ENCODE peak calls at places on chromosomes 5 and 9, in five cellular contexts. O is LHCN-M2; F is HAP-1; X is activated CD8-positive, alpha-beta memory T cell treated with anti-CD3 and anti-CD28 coated beads, Interleukin-2, amount 10 ng/mL, durations not matched to agents 7 days and 5 days; D is glutamatergic neuron. L is an unnamed sample.

GRCh38 chr9:91924090-91924489 is 25.9 kb downstream of the ROR2 start:
- DNase-seq in O (no peak), F (no peak), X (no peak), D (no peak), L (no peak)

GRCh38 chr5:179729303-179729702 is 3.3 kb upstream of the MAML1 start:
- DNase-seq in O (no peak), F (no peak), X (no peak), D (no peak), L (no peak)

GRCh38 chr9:90025816-90026215 is 421.0 kb downstream of the GADD45G start:
- DNase-seq in O (peak; percentile 48), F (no peak), X (no peak), D (no peak), L (no peak)

GRCh38 chr5:12204761-12205160 is 300.5 kb upstream of the CTNND2 start:
- DNase-seq in O (no peak), F (no peak), X (no peak), D (no peak), L (no peak)

GRCh38 chr9:134968823-134969090 is 51.0 kb upstream of the FCN1 start:
- DNase-seq in O (no peak), F (no peak), X (no peak), D (no peak), L (no peak)

GRCh38 chr5:42889311-42889933 is 77.7 kb upstream of the SELENOP start:
- DNase-seq in O (peak; percentile 75), F (peak; percentile 49), X (peak; percentile 80), D (peak; percentile 80), L (peak; percentile 51)

GRCh38 chr9:130167927-130168326 is 4.3 kb upstream of the NCS1 start:
- DNase-seq in O (no peak), F (no peak), X (no peak), D (peak; percentile 15), L (peak; percentile 37)

GRCh38 chr9:94639045-94639995 is at the start of gene FBP1:
- DNase-seq in O (no peak), F (no peak), X (peak; percentile 56), D (peak; percentile 35), L (no peak)

GRCh38 chr9:14106699-14107098 is 207.2 kb downstream of the NFIB start:
- DNase-seq in O (no peak), F (no peak), X (no peak), D (no peak), L (no peak)

GRCh38 chr5:79746645-79747044 is 57.0 kb downstream of the CMYA5 start:
- DNase-seq in O (no peak), F (no peak), X (no peak), D (no peak), L (no peak)

GRCh38 chr5:169648725-169649124 is 11.7 kb downstream of the DOCK2 start:
- DNase-seq in O (no peak), F (no peak), X (no peak), D (no peak), L (no peak)

GRCh38 chr5:76944638-76945037 is 8.2 kb upstream of the CRHBP start:
- DNase-seq in O (no peak), F (no peak), X (no peak), D (no peak), L (no peak)

GRCh38 chr5:139415221-139415861 is 11.5 kb upstream of the SPATA24 start:
- DNase-seq in O (no peak), F (peak; percentile 69), X (peak; percentile 66), D (no peak), L (no peak)

GRCh38 chr9:127767909-127768331 is 10.5 kb downstream of the SH2D3C start:
- DNase-seq in O (no peak), F (no peak), X (no peak), D (peak; percentile 51), L (no peak)

GRCh38 chr5:143311428-143311827 is 92.1 kb downstream of the NR3C1 start:
- DNase-seq in O (peak; percentile 49), F (no peak), X (no peak), D (no peak), L (no peak)

L was measured in WERI-Rb-1.